ENCODE peak calls at places on chromosomes 13 and 19, in ten cellular contexts. One of them, this sample, is unnamed.

GRCh38 chr19:54077334-54077733 is 3.8 kb downstream of the TARM1 start:
- DNase-seq in IMR-90: no peak
- DNase-seq in AG09319: no peak
- DNase-seq in tibial nerve: no peak
- DNase-seq in brain microvascular endothelial cell: no peak
- DNase-seq in adrenal gland: no peak
- DNase-seq in lower leg skin: no peak
- DNase-seq in AG04450: no peak
- DNase-seq in psoas muscle: no peak
- DNase-seq in breast epithelium: no peak
- DNase-seq in this sample: no peak

GRCh38 chr13:97280478-97280877 is 58.3 kb downstream of the MBNL2 start:
- DNase-seq in IMR-90: no peak
- DNase-seq in AG09319: no peak
- DNase-seq in tibial nerve: no peak
- DNase-seq in brain microvascular endothelial cell: no peak
- DNase-seq in adrenal gland: no peak
- DNase-seq in lower leg skin: no peak
- DNase-seq in AG04450: no peak
- DNase-seq in psoas muscle: no peak
- DNase-seq in breast epithelium: no peak
- DNase-seq in this sample: peak

GRCh38 chr13:22893777-22894176 is 287.0 kb upstream of the SGCG start:
- DNase-seq in IMR-90: no peak
- DNase-seq in AG09319: no peak
- DNase-seq in tibial nerve: no peak
- DNase-seq in brain microvascular endothelial cell: no peak
- DNase-seq in adrenal gland: no peak
- DNase-seq in lower leg skin: no peak
- DNase-seq in AG04450: no peak
- DNase-seq in psoas muscle: no peak
- DNase-seq in breast epithelium: no peak
- DNase-seq in this sample: no peak

GRCh38 chr19:45767410-45767880 is 1.6 kb downstream of the SIX5 start:
- DNase-seq in IMR-90: peak
- DNase-seq in AG09319: peak
- DNase-seq in tibial nerve: peak
- DNase-seq in brain microvascular endothelial cell: peak
- DNase-seq in adrenal gland: peak
- DNase-seq in lower leg skin: peak
- DNase-seq in AG04450: peak
- DNase-seq in psoas muscle: peak
- DNase-seq in breast epithelium: peak
- DNase-seq in this sample: peak

GRCh38 chr19:33779849-33780248 is 16.8 kb upstream of the KCTD15 start:
- DNase-seq in IMR-90: no peak
- DNase-seq in AG09319: no peak
- DNase-seq in tibial nerve: no peak
- DNase-seq in brain microvascular endothelial cell: no peak
- DNase-seq in adrenal gland: no peak
- DNase-seq in lower leg skin: no peak
- DNase-seq in AG04450: no peak
- DNase-seq in psoas muscle: no peak
- DNase-seq in breast epithelium: no peak
- DNase-seq in this sample: no peak

GRCh38 chr13:31896427-31896826 is 135.1 kb upstream of the FRY start:
- DNase-seq in IMR-90: peak
- DNase-seq in AG09319: no peak
- DNase-seq in tibial nerve: no peak
- DNase-seq in brain microvascular endothelial cell: peak
- DNase-seq in adrenal gland: no peak
- DNase-seq in lower leg skin: peak
- DNase-seq in AG04450: no peak
- DNase-seq in psoas muscle: peak
- DNase-seq in breast epithelium: no peak
- DNase-seq in this sample: peak

GRCh38 chr13:104779311-104779710 is 1713.1 kb upstream of the SLC10A2 start:
- DNase-seq in IMR-90: peak
- DNase-seq in AG09319: no peak
- DNase-seq in tibial nerve: no peak
- DNase-seq in brain microvascular endothelial cell: peak
- DNase-seq in adrenal gland: no peak
- DNase-seq in lower leg skin: no peak
- DNase-seq in AG04450: peak
- DNase-seq in psoas muscle: no peak
- DNase-seq in breast epithelium: no peak
- DNase-seq in this sample: no peak

GRCh38 chr19:38556521-38557174 is 61.1 kb downstream of the MAP4K1 start:
- DNase-seq in IMR-90: no peak
- DNase-seq in AG09319: no peak
- DNase-seq in tibial nerve: no peak
- DNase-seq in brain microvascular endothelial cell: no peak
- DNase-seq in adrenal gland: no peak
- DNase-seq in lower leg skin: no peak
- DNase-seq in AG04450: no peak
- DNase-seq in psoas muscle: no peak
- DNase-seq in breast epithelium: no peak
- DNase-seq in this sample: peak

GRCh38 chr13:109160887-109161669 is 531.7 kb downstream of the MYO16 start:
- DNase-seq in IMR-90: no peak
- DNase-seq in AG09319: no peak
- DNase-seq in tibial nerve: no peak
- DNase-seq in brain microvascular endothelial cell: no peak
- DNase-seq in adrenal gland: no peak
- DNase-seq in lower leg skin: no peak
- DNase-seq in AG04450: no peak
- DNase-seq in psoas muscle: no peak
- DNase-seq in breast epithelium: no peak
- DNase-seq in this sample: no peak

GRCh38 chr13:33349314-33349995 is 63.9 kb upstream of the STARD13 start:
- DNase-seq in IMR-90: no peak
- DNase-seq in AG09319: no peak
- DNase-seq in tibial nerve: no peak
- DNase-seq in brain microvascular endothelial cell: peak
- DNase-seq in adrenal gland: peak
- DNase-seq in lower leg skin: no peak
- DNase-seq in AG04450: no peak
- DNase-seq in psoas muscle: peak
- DNase-seq in breast epithelium: no peak
- DNase-seq in this sample: no peak

GRCh38 chr19:7970716-7971448 is 27.4 kb upstream of the TIMM44 start:
- DNase-seq in IMR-90: peak
- DNase-seq in AG09319: no peak
- DNase-seq in tibial nerve: no peak
- DNase-seq in brain microvascular endothelial cell: peak
- DNase-seq in adrenal gland: peak
- DNase-seq in lower leg skin: no peak
- DNase-seq in AG04450: no peak
- DNase-seq in psoas muscle: no peak
- DNase-seq in breast epithelium: no peak
- DNase-seq in this sample: no peak
- TF ChIP-seq CTCF in IMR-90: peak
- TF ChIP-seq CTCF in AG09319: peak
- TF ChIP-seq CTCF in tibial nerve: peak
- TF ChIP-seq CTCF in brain microvascular endothelial cell: peak
- TF ChIP-seq CTCF in adrenal gland: peak
- TF ChIP-seq CTCF in lower leg skin: peak
- TF ChIP-seq CTCF in AG04450: peak
- TF ChIP-seq CTCF in psoas muscle: peak
- TF ChIP-seq CTCF in breast epithelium: peak
- TF ChIP-seq CTCF in this sample: peak

GRCh38 chr19:16366056-16366432 is 41.4 kb downstream of the KLF2 start:
- DNase-seq in IMR-90: no peak
- DNase-seq in AG09319: no peak
- DNase-seq in tibial nerve: no peak
- DNase-seq in brain microvascular endothelial cell: no peak
- DNase-seq in adrenal gland: no peak
- DNase-seq in lower leg skin: no peak
- DNase-seq in AG04450: no peak
- DNase-seq in psoas muscle: no peak
- DNase-seq in breast epithelium: no peak
- DNase-seq in this sample: no peak

GRCh38 chr19:16366433-16367268 is 42.0 kb downstream of the KLF2 start:
- DNase-seq in IMR-90: no peak
- DNase-seq in AG09319: no peak
- DNase-seq in tibial nerve: no peak
- DNase-seq in brain microvascular endothelial cell: no peak
- DNase-seq in adrenal gland: no peak
- DNase-seq in lower leg skin: no peak
- DNase-seq in AG04450: no peak
- DNase-seq in psoas muscle: no peak
- DNase-seq in breast epithelium: no peak
- DNase-seq in this sample: no peak

GRCh38 chr19:16364231-16364865 is 39.7 kb downstream of the KLF2 start:
- DNase-seq in IMR-90: no peak
- DNase-seq in AG09319: no peak
- DNase-seq in tibial nerve: no peak
- DNase-seq in brain microvascular endothelial cell: no peak
- DNase-seq in adrenal gland: no peak
- DNase-seq in lower leg skin: no peak
- DNase-seq in AG04450: no peak
- DNase-seq in psoas muscle: no peak
- DNase-seq in breast epithelium: no peak
- DNase-seq in this sample: no peak

GRCh38 chr19:16363852-16364230 is 39.2 kb downstream of the KLF2 start:
- DNase-seq in IMR-90: no peak
- DNase-seq in AG09319: no peak
- DNase-seq in tibial nerve: no peak
- DNase-seq in brain microvascular endothelial cell: no peak
- DNase-seq in adrenal gland: no peak
- DNase-seq in lower leg skin: no peak
- DNase-seq in AG04450: no peak
- DNase-seq in psoas muscle: no peak
- DNase-seq in breast epithelium: no peak
- DNase-seq in this sample: no peak

DNA sequence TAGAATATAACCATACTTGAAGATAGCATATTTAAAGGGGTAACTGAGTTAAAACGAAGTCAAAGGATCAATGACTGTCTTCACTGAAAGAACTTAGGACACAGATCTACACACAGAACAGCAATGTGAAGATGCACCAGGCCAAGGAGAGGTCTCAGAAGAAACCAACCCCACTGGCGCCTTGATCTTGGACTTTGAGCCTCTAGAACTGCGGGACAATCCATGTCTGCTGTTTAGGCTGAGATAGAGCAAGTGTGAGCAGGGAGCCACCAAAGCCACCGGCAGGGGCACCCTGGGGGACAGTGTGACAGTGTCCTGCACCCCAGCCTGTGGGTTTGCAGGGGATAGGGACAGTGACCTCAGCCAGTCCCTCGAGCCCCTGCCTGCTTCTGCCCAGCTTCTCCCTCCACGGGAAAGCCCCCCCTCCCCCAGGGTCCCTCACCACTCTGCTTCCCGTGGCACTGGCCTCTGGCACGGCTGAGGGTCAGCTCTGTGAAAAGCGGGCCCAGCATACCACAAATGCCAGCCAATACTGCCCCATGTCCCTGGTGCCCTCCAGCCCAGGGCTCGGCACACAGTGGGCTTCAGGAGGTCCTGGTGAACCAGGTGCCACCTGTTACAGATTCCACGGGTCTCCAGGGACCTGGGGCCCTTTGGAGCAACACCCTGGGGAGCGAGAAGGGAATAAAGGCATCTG is 40.8 kb downstream of the KLF2 start:
- DNase-seq in IMR-90: no peak
- DNase-seq in AG09319: no peak
- DNase-seq in tibial nerve: no peak
- DNase-seq in brain microvascular endothelial cell: no peak
- DNase-seq in adrenal gland: no peak
- DNase-seq in lower leg skin: no peak
- DNase-seq in AG04450: no peak
- DNase-seq in psoas muscle: no peak
- DNase-seq in breast epithelium: no peak
- DNase-seq in this sample: no peak
- TF ChIP-seq CTCF in IMR-90: no peak
- TF ChIP-seq CTCF in AG09319: no peak
- TF ChIP-seq CTCF in tibial nerve: no peak
- TF ChIP-seq CTCF in brain microvascular endothelial cell: no peak
- TF ChIP-seq CTCF in adrenal gland: no peak
- TF ChIP-seq CTCF in lower leg skin: no peak
- TF ChIP-seq CTCF in AG04450: no peak
- TF ChIP-seq CTCF in psoas muscle: no peak
- TF ChIP-seq CTCF in breast epithelium: no peak
- TF ChIP-seq CTCF in this sample: no peak

GRCh38 chr19:47832723-47833122 is 11.0 kb downstream of the CRX start:
- DNase-seq in IMR-90: no peak
- DNase-seq in AG09319: no peak
- DNase-seq in tibial nerve: no peak
- DNase-seq in brain microvascular endothelial cell: no peak
- DNase-seq in adrenal gland: no peak
- DNase-seq in lower leg skin: no peak
- DNase-seq in AG04450: no peak
- DNase-seq in psoas muscle: no peak
- DNase-seq in breast epithelium: no peak
- DNase-seq in this sample: no peak
- TF ChIP-seq CTCF in IMR-90: no peak
- TF ChIP-seq CTCF in AG09319: no peak
- TF ChIP-seq CTCF in tibial nerve: no peak
- TF ChIP-seq CTCF in brain microvascular endothelial cell: no peak
- TF ChIP-seq CTCF in adrenal gland: no peak
- TF ChIP-seq CTCF in lower leg skin: no peak
- TF ChIP-seq CTCF in AG04450: no peak
- TF ChIP-seq CTCF in psoas muscle: no peak
- TF ChIP-seq CTCF in breast epithelium: no peak
- TF ChIP-seq CTCF in this sample: no peak

GRCh38 chr19:12200020-12200419 is 37.1 kb downstream of the ZNF136 start:
- DNase-seq in IMR-90: no peak
- DNase-seq in AG09319: no peak
- DNase-seq in tibial nerve: no peak
- DNase-seq in brain microvascular endothelial cell: no peak
- DNase-seq in adrenal gland: no peak
- DNase-seq in lower leg skin: no peak
- DNase-seq in AG04450: no peak
- DNase-seq in psoas muscle: no peak
- DNase-seq in breast epithelium: no peak
- DNase-seq in this sample: no peak

GRCh38 chr19:12208221-12208620 is 45.3 kb downstream of the ZNF136 start:
- DNase-seq in IMR-90: no peak
- DNase-seq in AG09319: no peak
- DNase-seq in tibial nerve: no peak
- DNase-seq in brain microvascular endothelial cell: no peak
- DNase-seq in adrenal gland: no peak
- DNase-seq in lower leg skin: no peak
- DNase-seq in AG04450: no peak
- DNase-seq in psoas muscle: no peak
- DNase-seq in breast epithelium: no peak
- DNase-seq in this sample: no peak

GRCh38 chr19:12205296-12205695 is 42.4 kb downstream of the ZNF136 start:
- DNase-seq in IMR-90: no peak
- DNase-seq in AG09319: no peak
- DNase-seq in tibial nerve: no peak
- DNase-seq in brain microvascular endothelial cell: no peak
- DNase-seq in adrenal gland: no peak
- DNase-seq in lower leg skin: no peak
- DNase-seq in AG04450: no peak
- DNase-seq in psoas muscle: no peak
- DNase-seq in breast epithelium: no peak
- DNase-seq in this sample: no peak

GRCh38 chr19:12198136-12198535 is 35.2 kb downstream of the ZNF136 start:
- DNase-seq in IMR-90: no peak
- DNase-seq in AG09319: no peak
- DNase-seq in tibial nerve: no peak
- DNase-seq in brain microvascular endothelial cell: no peak
- DNase-seq in adrenal gland: no peak
- DNase-seq in lower leg skin: no peak
- DNase-seq in AG04450: no peak
- DNase-seq in psoas muscle: no peak
- DNase-seq in breast epithelium: no peak
- DNase-seq in this sample: no peak

GRCh38 chr19:12202250-12202649 is 39.4 kb downstream of the ZNF136 start:
- DNase-seq in IMR-90: no peak
- DNase-seq in AG09319: no peak
- DNase-seq in tibial nerve: no peak
- DNase-seq in brain microvascular endothelial cell: no peak
- DNase-seq in adrenal gland: no peak
- DNase-seq in lower leg skin: no peak
- DNase-seq in AG04450: no peak
- DNase-seq in psoas muscle: no peak
- DNase-seq in breast epithelium: peak
- DNase-seq in this sample: no peak
- TF ChIP-seq CTCF in IMR-90: no peak
- TF ChIP-seq CTCF in AG09319: no peak
- TF ChIP-seq CTCF in tibial nerve: no peak
- TF ChIP-seq CTCF in brain microvascular endothelial cell: no peak
- TF ChIP-seq CTCF in adrenal gland: peak
- TF ChIP-seq CTCF in lower leg skin: no peak
- TF ChIP-seq CTCF in AG04450: no peak
- TF ChIP-seq CTCF in psoas muscle: no peak
- TF ChIP-seq CTCF in breast epithelium: no peak
- TF ChIP-seq CTCF in this sample: peak